ENCODE peak calls at places on chromosomes 11 and 22, in six cellular contexts. G is neural crest cell; H is fibroblast of the aortic adventitia; K is progenitor cell of endocrine pancreas; D is CD4-positive, alpha-beta T cell; A is HFF-Myc. I is an unnamed sample.

GRCh38 chr22:40560551-40560950 is 76.0 kb downstream of the MRTFA start:
- DNase-seq in G (no peak), H (peak), K (no peak), D (no peak), A (peak), I (no peak)

GRCh38 chr22:46545041-46545796 is 7.8 kb upstream of the CELSR1 start:
- DNase-seq in G (no peak), H (peak), K (no peak), D (no peak), A (no peak), I (no peak)

GRCh38 chr11:864928-865327 is 22.3 kb downstream of the TSPAN4 start:
- DNase-seq in G (no peak), H (no peak), K (no peak), D (no peak), A (no peak), I (no peak)

GRCh38 chr22:44393066-44393465 is 80.3 kb upstream of the SHISAL1 start:
- DNase-seq in G (no peak), H (no peak), K (no peak), D (no peak), A (no peak), I (peak)

GRCh38 chr11:88807349-88807748 is 258.4 kb downstream of the GRM5 start:
- DNase-seq in G (no peak), H (no peak), K (no peak), D (no peak), A (no peak), I (no peak)

GRCh38 chr22:17968126-17968525 is 56.2 kb downstream of the MICAL3 start:
- DNase-seq in G (no peak), H (no peak), K (no peak), D (no peak), A (no peak), I (no peak)

GRCh38 chr11:2415171-2415570 is 14.6 kb downstream of the TSSC4 start:
- DNase-seq in G (no peak), H (no peak), K (no peak), D (no peak), A (no peak), I (no peak)

GRCh38 chr11:123061403-123062157 is at the start of gene HSPA8:
- DNase-seq in G (no peak), H (peak), K (peak), D (peak), A (no peak), I (peak)

GRCh38 chr22:18042685-18043084 is 18.3 kb upstream of the MICAL3 start:
- DNase-seq in G (no peak), H (no peak), K (no peak), D (no peak), A (no peak), I (no peak)

GRCh38 chr11:2437516-2437915 is 6.8 kb downstream of the TRPM5 start:
- DNase-seq in G (no peak), H (no peak), K (no peak), D (no peak), A (no peak), I (no peak)

GRCh38 chr11:57779275-57779674 is 17.7 kb downstream of the CTNND1 start:
- DNase-seq in G (no peak), H (peak), K (no peak), D (no peak), A (no peak), I (no peak)

GRCh38 chr11:27233654-27234042 is 129.4 kb downstream of the CCDC34 start:
- DNase-seq in G (no peak), H (no peak), K (no peak), D (no peak), A (no peak), I (no peak)

GRCh38 chr22:27654536-27655445 is 146.8 kb downstream of the MN1 start:
- DNase-seq in G (no peak), H (peak), K (no peak), D (no peak), A (no peak), I (no peak)

GRCh38 chr11:24181395-24182047 is 315.3 kb upstream of the LUZP2 start:
- DNase-seq in G (no peak), H (no peak), K (no peak), D (no peak), A (no peak), I (no peak)

GRCh38 chr22:47084226-47084625 is 321.8 kb downstream of the TBC1D22A start:
- DNase-seq in G (no peak), H (no peak), K (no peak), D (no peak), A (no peak), I (no peak)

GRCh38 chr22:44845796-44846720 is 93.7 kb downstream of the ARHGAP8 start:
- DNase-seq in G (no peak), H (no peak), K (no peak), D (no peak), A (no peak), I (no peak)

GRCh38 chr11:62710001-62710345 is 2.5 kb downstream of the GNG3 start:
- DNase-seq in G (peak), H (peak), K (no peak), D (no peak), A (no peak), I (no peak)

GRCh38 chr22:44686873-44687600 is 15.0 kb upstream of the PRR5 start:
- DNase-seq in G (no peak), H (peak), K (no peak), D (no peak), A (no peak), I (no peak)

GRCh38 chr11:45917623-45918330 is at the start of gene PEX16:
- DNase-seq in G (peak), H (peak), K (peak), D (peak), A (peak), I (peak)

GRCh38 chr11:127651175-127651887 is 650.8 kb upstream of the KIRREL3 start:
- DNase-seq in G (no peak), H (peak), K (no peak), D (no peak), A (peak), I (no peak)

GRCh38 chr22:43312608-43313007 is 30.6 kb downstream of the SCUBE1 start:
- DNase-seq in G (no peak), H (no peak), K (no peak), D (no peak), A (no peak), I (no peak)

GRCh38 chr22:37316405-37316804 is 34.1 kb downstream of the CYTH4 start:
- DNase-seq in G (no peak), H (no peak), K (no peak), D (no peak), A (no peak), I (no peak)

GRCh38 chr11:769887-770641 is 7.2 kb downstream of the GATD1 start:
- DNase-seq in G (no peak), H (no peak), K (no peak), D (no peak), A (no peak), I (no peak)

GRCh38 chr11:97454988-97455387 is 1065.2 kb downstream of the JRKL start:
- DNase-seq in G (no peak), H (peak), K (no peak), D (no peak), A (no peak), I (no peak)
- TF ChIP-seq CTCF in G (peak), H (peak), K (peak), D (no peak), A (no peak), I (peak)

GRCh38 chr22:24836282-24836681 is 30.3 kb downstream of the SGSM1 start:
- DNase-seq in G (no peak), H (no peak), K (no peak), D (no peak), A (no peak), I (no peak)

GRCh38 chr22:24833881-24834495 is 28.0 kb downstream of the SGSM1 start:
- DNase-seq in G (no peak), H (no peak), K (no peak), D (no peak), A (no peak), I (no peak)

GRCh38 chr22:24831678-24832077 is 25.7 kb downstream of the SGSM1 start:
- DNase-seq in G (no peak), H (no peak), K (no peak), D (no peak), A (no peak), I (no peak)

GRCh38 chr22:24830205-24830979 is 24.4 kb downstream of the SGSM1 start:
- DNase-seq in G (no peak), H (no peak), K (no peak), D (no peak), A (no peak), I (no peak)

GRCh38 chr22:24834845-24835570 is 29.0 kb downstream of the SGSM1 start:
- DNase-seq in G (no peak), H (no peak), K (no peak), D (no peak), A (no peak), I (no peak)
- TF ChIP-seq CTCF in G (peak), H (peak), K (peak), D (no peak), A (peak), I (peak)

GRCh38 chr22:50274311-50274710 is 4.1 kb upstream of the MAPK11 start:
- DNase-seq in G (no peak), H (peak), K (no peak), D (peak), A (no peak), I (no peak)
- TF ChIP-seq CTCF in G (peak), H (peak), K (peak), D (peak), A (peak), I (peak)

GRCh38 chr11:68727783-68728182 is 23.5 kb downstream of the TESMIN start:
- DNase-seq in G (no peak), H (no peak), K (no peak), D (no peak), A (no peak), I (no peak)
- TF ChIP-seq CTCF in G (no peak), H (no peak), K (no peak), D (no peak), A (no peak), I (no peak)

GRCh38 chr22:29209624-29209929 is 3.9 kb downstream of the EMID1 start:
- DNase-seq in G (no peak), H (no peak), K (no peak), D (no peak), A (no peak), I (no peak)

GRCh38 chr22:29213481-29213880 is 7.8 kb downstream of the EMID1 start:
- DNase-seq in G (no peak), H (no peak), K (no peak), D (no peak), A (no peak), I (no peak)

GRCh38 chr22:29208879-29209623 is 3.4 kb downstream of the EMID1 start:
- DNase-seq in G (no peak), H (no peak), K (no peak), D (no peak), A (no peak), I (no peak)

GRCh38 chr22:29212738-29213137 is 7.0 kb downstream of the EMID1 start:
- DNase-seq in G (no peak), H (no peak), K (no peak), D (no peak), A (no peak), I (no peak)

DNA sequence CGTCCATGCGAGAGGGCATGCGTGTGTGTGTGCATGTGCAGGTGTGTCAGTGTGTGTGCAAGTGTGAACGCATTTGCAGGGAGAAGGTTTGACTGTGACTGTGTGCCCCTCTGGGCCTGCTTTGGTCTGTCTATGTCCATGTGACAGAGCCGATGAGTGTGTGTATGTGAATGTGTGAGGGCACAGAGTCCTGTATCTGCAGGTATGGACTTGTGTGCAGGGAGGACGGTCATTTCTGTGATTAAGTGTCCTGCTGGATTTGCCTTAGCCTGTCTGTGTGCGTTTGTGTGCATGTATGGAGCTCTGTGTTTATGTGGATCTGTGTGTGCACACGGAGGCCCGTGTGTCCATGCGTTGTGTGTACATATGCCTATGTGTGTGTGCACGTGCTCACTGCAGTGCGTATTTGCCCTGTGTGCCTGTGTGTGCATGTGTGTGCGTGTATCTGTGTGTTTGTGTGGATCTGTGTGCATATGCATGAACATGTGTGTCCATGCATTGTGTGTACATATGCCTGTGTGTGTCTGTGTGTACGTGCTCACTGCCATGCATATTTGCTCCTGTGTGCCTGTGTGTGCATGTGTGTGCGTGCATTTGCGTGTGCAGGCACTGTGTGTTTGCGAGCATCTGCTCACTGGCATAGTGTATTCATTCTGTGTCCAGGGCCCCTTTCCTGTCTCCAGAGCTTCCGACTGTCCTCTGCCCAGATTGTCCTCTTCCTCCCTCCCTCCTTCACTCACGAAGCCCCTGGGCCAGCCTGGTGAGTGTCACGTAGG is 5.6 kb downstream of the EMID1 start:
- DNase-seq in G (no peak), H (no peak), K (no peak), D (no peak), A (no peak), I (no peak)
- TF ChIP-seq CTCF in G (no peak), H (no peak), K (no peak), D (no peak), A (no peak), I (no peak)

DNA sequence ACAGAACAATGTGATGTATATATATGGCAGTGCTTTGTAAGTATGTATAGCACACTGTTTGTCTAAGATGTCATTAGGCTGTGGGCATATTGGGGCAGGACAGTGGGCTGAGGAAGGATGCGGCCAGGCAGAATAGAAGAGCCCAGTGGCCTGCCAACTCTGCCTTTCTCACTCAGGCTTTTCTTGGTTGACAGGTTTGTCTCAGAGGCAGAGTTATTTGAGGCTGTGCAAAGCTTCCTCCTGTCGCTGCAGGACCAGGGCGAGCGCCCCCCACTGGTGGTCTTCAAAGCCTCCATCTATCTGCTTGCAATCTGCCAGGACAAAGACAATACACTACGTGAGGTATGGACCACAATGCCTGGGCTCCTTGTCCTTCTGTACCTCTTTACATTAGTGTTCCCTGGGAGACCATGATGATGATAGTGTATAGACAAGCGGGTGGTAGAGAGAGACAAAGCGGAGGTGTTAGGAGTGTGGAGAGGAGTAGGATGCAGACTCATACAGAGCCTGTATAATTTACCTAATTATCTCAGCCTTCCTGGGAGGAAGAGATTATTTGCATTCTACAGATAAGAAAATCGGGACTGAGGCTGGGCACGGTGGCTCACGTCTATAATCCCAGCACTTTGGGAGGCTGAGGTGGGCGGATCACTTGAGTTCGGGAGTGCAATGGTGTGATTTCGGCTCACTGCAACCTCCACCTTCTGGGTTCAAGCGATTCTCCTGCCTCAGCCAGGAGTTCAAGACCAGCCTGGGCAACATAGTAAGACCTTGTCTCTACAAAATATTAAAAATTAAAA is 37.3 kb upstream of the CCDC134 start:
- DNase-seq in G (peak), H (no peak), K (peak), D (no peak), A (no peak), I (no peak)
- TF ChIP-seq CTCF in G (peak), H (no peak), K (peak), D (no peak), A (peak), I (peak)

DNA sequence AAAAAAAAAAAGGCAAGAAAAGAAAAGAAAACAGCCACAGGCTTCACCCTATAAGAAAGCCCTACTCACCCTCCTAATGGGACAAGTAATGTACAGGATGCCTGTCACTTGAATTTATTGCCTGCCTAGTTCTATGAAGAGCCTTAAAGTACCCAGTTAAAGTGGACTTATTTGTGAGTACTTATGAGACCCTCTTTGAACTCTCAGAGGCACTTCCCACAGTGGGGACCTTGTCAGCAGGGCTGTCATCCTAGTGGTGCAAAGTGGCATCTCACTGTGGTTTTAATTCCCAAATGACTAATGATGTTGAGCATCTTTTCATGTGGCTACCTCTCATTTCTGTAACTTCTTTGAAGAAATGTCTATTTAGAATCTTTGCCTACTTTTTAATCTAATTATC is 41.8 kb upstream of the BARX2 start:
- DNase-seq in G (no peak), H (no peak), K (no peak), D (no peak), A (no peak), I (no peak)
- TF ChIP-seq CTCF in G (peak), H (peak), K (peak), D (no peak), A (peak), I (peak)

DNA sequence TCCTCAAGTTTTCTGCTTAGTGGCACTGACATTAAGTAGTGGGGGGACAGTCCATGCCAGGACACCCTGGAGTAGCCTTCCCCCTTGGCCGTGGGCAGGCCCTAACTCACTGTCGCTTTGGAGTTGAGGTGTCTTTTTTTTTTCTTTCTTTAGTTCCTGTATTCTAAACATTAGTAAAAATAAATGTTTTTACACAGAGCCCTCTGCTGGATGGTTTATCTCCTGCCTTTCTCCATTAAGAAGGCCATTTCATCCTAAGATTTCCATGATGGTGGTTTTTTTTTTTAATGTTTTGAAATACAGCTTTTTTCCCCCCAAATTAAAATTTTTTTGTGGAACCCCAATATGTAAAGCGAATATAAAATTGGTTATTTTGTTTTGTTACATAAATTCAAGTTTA is 1.8 kb upstream of the TIGD3 start:
- DNase-seq in G (no peak), H (peak), K (no peak), D (no peak), A (no peak), I (no peak)
- TF ChIP-seq CTCF in G (peak), H (peak), K (peak), D (no peak), A (peak), I (peak)

I was measured in type B pancreatic cell.